ENCODE peak calls at places on chromosomes 4 and X, in five cellular contexts. P is cardiac fibroblast, X is GM20000, C is endodermal cell, H is A549. Y is an unnamed sample.

GRCh38 chr4:78694457-78694787 is 81.7 kb upstream of the BMP2K start:
- DNase-seq in P (no peak), X (no peak), C (no peak), H (no peak), Y (no peak)

GRCh38 chr4:155667538-155668511 is 1.2 kb downstream of the GUCY1A1 start:
- DNase-seq in P (peak; percentile 39), X (peak; percentile 71), C (peak; percentile 76), H (no peak), Y (peak; percentile 28)

GRCh38 chr4:83582289-83582756 is 46.4 kb downstream of the GPAT3 start:
- DNase-seq in P (peak; percentile 9), X (no peak), C (peak; percentile 50), H (no peak), Y (no peak)

GRCh38 chr4:157043131-157043530 is 32.8 kb upstream of the GLRB start:
- DNase-seq in P (peak; percentile 68), X (no peak), C (peak; percentile 73), H (no peak), Y (no peak)

GRCh38 chr4:40524642-40525041 is 105.0 kb downstream of the RBM47 start:
- DNase-seq in P (peak; percentile 46), X (no peak), C (no peak), H (no peak), Y (no peak)

GRCh38 chr4:59126996-59127395 is 2016.8 kb upstream of the IGFBP7 start:
- DNase-seq in P (no peak), X (no peak), C (no peak), H (no peak), Y (no peak)

GRCh38 chr4:96139251-96139929 is 299.5 kb downstream of the PDHA2 start:
- DNase-seq in P (no peak), X (no peak), C (no peak), H (no peak), Y (no peak)

GRCh38 chr4:102064747-102065442 is 274.4 kb downstream of the BANK1 start:
- DNase-seq in P (no peak), X (no peak), C (no peak), H (no peak), Y (no peak)

GRCh38 chrX:136030357-136031225 is 45.4 kb downstream of the SLC9A6 start:
- DNase-seq in P (peak; percentile 82), X (no peak), C (no peak), H (no peak), Y (no peak)

GRCh38 chr4:4837921-4838601 is 21.4 kb upstream of the MSX1 start:
- DNase-seq in P (no peak), X (no peak), C (peak; percentile 54), H (no peak), Y (no peak)

GRCh38 chr4:183429489-183429888 is 14.9 kb upstream of the CDKN2AIP start:
- DNase-seq in P (no peak), X (no peak), C (no peak), H (no peak), Y (no peak)

GRCh38 chrX:132219343-132219768 is at the start of gene RAP2C:
- DNase-seq in P (peak; percentile 76), X (peak; percentile 67), C (peak; percentile 88), H (peak; percentile 75), Y (peak; percentile 73)

GRCh38 chrX:106481341-106481740 is 130.4 kb upstream of the RADX start:
- DNase-seq in P (peak; percentile 65), X (peak; percentile 16), C (peak; percentile 79), H (peak; percentile 3), Y (peak; percentile 67)

GRCh38 chr4:94412019-94413017 is 39.4 kb upstream of the PDLIM5 start:
- DNase-seq in P (peak; percentile 83), X (no peak), C (no peak), H (no peak), Y (no peak)

GRCh38 chrX:115388879-115389278 is 99.4 kb downstream of the LUZP4 start:
- DNase-seq in P (peak; percentile 62), X (no peak), C (no peak), H (no peak), Y (no peak)

GRCh38 chrX:114626323-114626722 is 42.4 kb downstream of the HTR2C start:
- DNase-seq in P (peak; percentile 38), X (peak; percentile 1), C (no peak), H (peak; percentile 2), Y (no peak)

GRCh38 chr4:77959566-77960338 is 97.1 kb downstream of the MRPL1 start:
- DNase-seq in P (peak; percentile 76), X (peak; percentile 25), C (no peak), H (peak; percentile 18), Y (peak; percentile 12)

GRCh38 chrX:112874140-112874539 is 33.5 kb upstream of the AMOT start:
- DNase-seq in P (peak; percentile 0), X (no peak), C (no peak), H (no peak), Y (no peak)
- TF ChIP-seq CTCF in P (no peak), X (no peak), C (peak; percentile 44), H (no peak), Y (peak; percentile 53)

GRCh38 chr4:7769936-7770674 is 169.6 kb downstream of the AFAP1 start:
- DNase-seq in P (peak; percentile 40), X (no peak), C (peak; percentile 81), H (peak; percentile 33), Y (no peak)
- TF ChIP-seq CTCF in P (peak; percentile 57), X (peak; percentile 46), C (peak; percentile 80), H (peak; percentile 36), Y (peak; percentile 57)

DNA sequence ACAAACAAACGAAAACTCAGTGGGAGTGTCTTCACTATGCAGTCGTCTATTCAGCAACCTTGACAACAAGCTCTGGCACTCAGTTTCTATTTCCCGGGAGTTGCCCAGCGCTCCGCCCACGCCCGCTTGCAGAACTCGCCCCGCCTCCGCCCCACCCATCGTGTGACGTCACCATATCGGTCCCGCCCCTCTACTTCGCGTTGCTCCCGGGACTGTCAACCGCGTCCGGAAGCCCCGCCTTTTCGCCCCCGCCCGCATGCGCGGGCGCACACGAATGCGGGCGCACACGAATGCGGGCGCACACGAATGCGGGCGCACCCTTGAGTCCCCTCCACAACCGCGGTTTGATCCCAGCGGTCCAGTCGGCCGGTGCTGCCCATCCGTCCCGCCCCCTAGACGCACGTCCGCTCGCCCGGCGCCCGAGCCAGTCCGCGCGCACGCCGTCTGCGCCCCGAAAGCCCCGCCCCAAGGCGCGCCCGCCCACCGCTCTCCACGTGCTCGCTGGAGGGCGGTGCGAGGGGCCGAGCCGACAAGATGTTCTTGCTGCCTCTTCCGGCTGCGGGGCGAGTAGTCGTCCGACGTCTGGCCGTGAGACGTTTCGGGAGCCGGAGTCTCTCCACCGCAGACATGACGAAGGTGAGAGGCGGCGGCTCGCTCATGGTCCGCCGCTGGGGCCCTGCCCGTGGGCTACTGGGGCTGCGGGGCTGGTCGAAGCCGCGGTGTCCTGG is at the start of gene LAP3:
- DNase-seq in P (peak; percentile 97), X (peak; percentile 95), C (peak; percentile 99), H (peak; percentile 76), Y (peak; percentile 99)
- TF ChIP-seq CTCF in P (no peak), X (no peak), C (no peak), H (no peak), Y (no peak)

GRCh38 chr4:121633642-121634041 is 63.1 kb downstream of the ANXA5 start:
- DNase-seq in P (no peak), X (no peak), C (no peak), H (no peak), Y (no peak)
- TF ChIP-seq CTCF in P (no peak), X (no peak), C (no peak), H (no peak), Y (no peak)

GRCh38 chr4:108783666-108784463 is 21.0 kb upstream of the ETNPPL start:
- DNase-seq in P (peak; percentile 17), X (no peak), C (no peak), H (peak; percentile 10), Y (no peak)
- TF ChIP-seq CTCF in P (no peak), X (no peak), C (peak; percentile 54), H (peak; percentile 43), Y (peak; percentile 53)

GRCh38 chr4:153542835-153543234 is 76.7 kb downstream of the TMEM131L start:
- DNase-seq in P (no peak), X (no peak), C (peak; percentile 71), H (no peak), Y (no peak)
- TF ChIP-seq CTCF in P (peak; percentile 12), X (no peak), C (peak; percentile 64), H (no peak), Y (no peak)

GRCh38 chr4:153790962-153791551 is 2.2 kb upstream of the SFRP2 start:
- DNase-seq in P (peak; percentile 42), X (peak; percentile 62), C (peak; percentile 95), H (no peak), Y (peak; percentile 73)
- TF ChIP-seq CTCF in P (peak; percentile 29), X (peak; percentile 7), C (peak; percentile 73), H (no peak), Y (peak; percentile 61)

DNA sequence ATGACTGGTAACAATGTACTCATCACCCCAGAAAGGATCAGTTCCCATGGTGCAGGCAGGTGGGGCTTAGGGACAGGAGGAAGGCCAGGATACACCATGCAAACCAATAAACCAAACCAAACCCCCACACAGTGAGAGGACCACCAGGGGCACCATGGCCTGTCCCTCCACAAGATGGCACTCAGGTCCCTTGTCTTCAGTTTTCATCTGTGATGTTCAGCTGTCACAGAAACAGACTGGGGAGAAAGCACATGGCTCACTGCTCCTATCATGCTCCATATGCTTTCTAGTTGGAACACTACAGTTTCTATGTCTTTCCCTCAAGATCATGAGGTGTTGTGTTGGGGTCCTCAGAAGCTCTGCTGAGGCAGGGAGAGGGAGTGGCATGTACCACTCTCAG is 10.1 kb downstream of the HS3ST1 start:
- DNase-seq in P (no peak), X (no peak), C (peak; percentile 56), H (no peak), Y (no peak)
- TF ChIP-seq CTCF in P (no peak), X (no peak), C (peak; percentile 62), H (no peak), Y (no peak)

GRCh38 chr4:138186264-138186663 is 55.9 kb downstream of the SLC7A11 start:
- DNase-seq in P (no peak), X (no peak), C (peak; percentile 47), H (no peak), Y (no peak)

GRCh38 chr4:138181288-138181687 is 60.9 kb downstream of the SLC7A11 start:
- DNase-seq in P (peak; percentile 68), X (no peak), C (no peak), H (no peak), Y (no peak)

GRCh38 chr4:138178566-138178965 is 63.6 kb downstream of the SLC7A11 start:
- DNase-seq in P (peak; percentile 81), X (no peak), C (no peak), H (no peak), Y (no peak)

GRCh38 chr4:138184881-138185280 is 57.3 kb downstream of the SLC7A11 start:
- DNase-seq in P (no peak), X (no peak), C (no peak), H (no peak), Y (no peak)

DNA sequence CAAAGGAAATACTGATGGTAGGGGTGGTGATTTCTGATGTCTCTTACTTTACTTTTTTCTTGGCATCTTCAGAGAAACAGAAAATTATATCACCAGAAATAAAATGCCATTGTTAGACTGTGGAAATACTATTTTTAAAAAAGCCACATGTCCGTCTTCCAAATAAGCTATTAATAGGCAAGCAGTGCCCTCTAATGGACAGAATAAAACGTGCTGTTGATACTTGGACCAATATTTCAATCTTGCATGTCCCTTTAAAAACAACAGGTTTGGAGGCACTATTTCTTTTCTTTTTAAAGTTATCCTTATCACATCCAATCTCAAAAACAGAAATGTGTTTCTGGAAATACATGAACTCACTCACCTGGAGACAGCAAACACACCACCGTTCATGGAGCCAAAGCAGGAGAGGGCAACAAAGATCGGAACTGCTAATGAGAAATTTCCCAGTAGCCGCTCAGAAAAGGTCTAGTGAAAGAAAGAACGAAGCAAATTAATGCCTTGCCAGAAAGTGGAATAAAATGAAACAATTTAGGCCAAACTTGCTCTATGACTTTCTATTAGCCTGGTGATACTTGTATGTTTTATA is 59.2 kb downstream of the SLC7A11 start:
- DNase-seq in P (peak; percentile 88), X (peak; percentile 15), C (no peak), H (peak; percentile 10), Y (peak; percentile 13)
- TF ChIP-seq CTCF in P (peak; percentile 55), X (peak; percentile 40), C (peak; percentile 86), H (peak; percentile 51), Y (peak; percentile 83)

Y was measured in neural crest cell.